ENCODE peak calls at places on chromosomes 12 and 14, in eight cellular contexts. G is stimulated activated CD8-positive, alpha-beta memory T cell treated with anti-CD3 and anti-CD28 coated beads, Interleukin-15, amount 100 ng/mL, for 1 hour; M is activated naive CD4-positive, alpha-beta T cell treated with anti-CD3 and anti-CD28 coated beads, Interleukin-2, amount 10 ng/mL, durations not matched to agents 7 days and 5 days; L is pulmonary artery endothelial cell; Z is NCI-H345; B is GM10248; I is uterus; F is MM.1S. W is an unnamed sample.

GRCh38 chr14:32940066-32940651 is 1.5 kb downstream of the NPAS3 start:
- DNase-seq in I (no peak), Z (peak), F (no peak), L (no peak), B (no peak), G (no peak), M (no peak), W (no peak)

GRCh38 chr12:98701166-98701565 is 56.1 kb downstream of the APAF1 start:
- DNase-seq in G (no peak), I (no peak), M (no peak), Z (no peak), F (no peak), B (no peak), L (no peak), W (no peak)

GRCh38 chr12:117155278-117156060 is 34.8 kb downstream of the FBXO21 start:
- DNase-seq in M (peak), G (peak), B (peak), Z (peak), L (no peak), I (peak), F (peak), W (peak)

GRCh38 chr12:94587266-94588241 is 62.8 kb downstream of the TMCC3 start:
- DNase-seq in L (peak), I (no peak), G (no peak), B (no peak), M (no peak), F (no peak), Z (no peak), W (no peak)

GRCh38 chr14:66281036-66281776 is 205.0 kb upstream of the CCDC196 start:
- DNase-seq in L (no peak), G (no peak), M (no peak), Z (no peak), I (peak), F (no peak), B (no peak), W (no peak)

GRCh38 chr12:43113616-43114015 is 438.4 kb downstream of the ADAMTS20 start:
- DNase-seq in F (no peak), B (no peak), Z (no peak), G (no peak), L (no peak), M (no peak), I (no peak), W (no peak)

GRCh38 chr14:75132374-75133086 is 5.7 kb upstream of the NEK9 start:
- DNase-seq in L (no peak), Z (peak), F (peak), B (peak), M (peak), I (peak), G (no peak), W (peak)

GRCh38 chr12:21144309-21144708 is 13.3 kb downstream of the SLCO1B1 start:
- DNase-seq in L (no peak), F (no peak), G (no peak), I (no peak), M (no peak), Z (no peak), B (no peak), W (no peak)

GRCh38 chr12:47273191-47273626 is 193.4 kb upstream of the AMIGO2 start:
- DNase-seq in L (no peak), G (no peak), M (no peak), B (no peak), I (no peak), Z (no peak), F (no peak), W (no peak)

GRCh38 chr14:52852810-52853521 is 61.6 kb upstream of the GNPNAT1 start:
- DNase-seq in L (no peak), F (no peak), M (no peak), G (no peak), B (no peak), I (no peak), Z (no peak), W (no peak)

GRCh38 chr12:38469689-38470088 is 153.1 kb downstream of the ALG10B start:
- DNase-seq in B (no peak), Z (no peak), F (no peak), M (no peak), G (no peak), L (no peak), I (no peak), W (no peak)

GRCh38 chr12:120162763-120163162 is 31.8 kb downstream of the GCN1 start:
- DNase-seq in G (no peak), I (no peak), M (no peak), Z (no peak), B (no peak), L (no peak), F (no peak), W (no peak)

GRCh38 chr14:96197969-96198368 is 6.7 kb upstream of the BDKRB2 start:
- DNase-seq in F (no peak), M (no peak), L (no peak), G (no peak), B (no peak), I (no peak), Z (no peak), W (no peak)

GRCh38 chr12:32305163-32305562 is 94.2 kb upstream of the FGD4 start:
- DNase-seq in F (peak), I (no peak), L (peak), M (no peak), B (no peak), G (no peak), Z (no peak), W (peak)

GRCh38 chr14:100376751-100377171 is 53.6 kb downstream of the SLC25A47 start:
- DNase-seq in M (no peak), G (no peak), B (no peak), I (no peak), Z (peak), F (no peak), L (peak), W (no peak)

GRCh38 chr14:96103560-96104460 is 64.6 kb downstream of the C14orf132 start:
- DNase-seq in L (no peak), I (no peak), M (no peak), G (no peak), Z (no peak), F (no peak), B (no peak), W (no peak)

GRCh38 chr12:132861558-132861957 is 25.8 kb downstream of the CHFR start:
- DNase-seq in B (no peak), Z (no peak), M (no peak), I (no peak), L (no peak), G (no peak), F (no peak), W (no peak)

GRCh38 chr12:108516511-108517275 is 1.6 kb downstream of the FICD start:
- DNase-seq in B (no peak), F (peak), G (no peak), I (no peak), Z (no peak), L (no peak), M (no peak), W (no peak)

GRCh38 chr12:98373019-98373554 is 142.3 kb upstream of the TMPO start:
- DNase-seq in L (peak), B (peak), Z (peak), G (no peak), I (no peak), F (peak), M (no peak), W (no peak)

GRCh38 chr14:98082833-98083232 is 1189.2 kb downstream of the BCL11B start:
- DNase-seq in M (no peak), B (no peak), Z (no peak), F (no peak), G (no peak), L (no peak), I (no peak), W (no peak)

GRCh38 chr14:100578552-100578951 is 8.7 kb downstream of the BEGAIN start:
- DNase-seq in Z (no peak), G (no peak), B (no peak), L (no peak), M (no peak), F (no peak), I (no peak), W (no peak)

GRCh38 chr12:29226621-29227020 is 77.5 kb downstream of the FAR2 start:
- DNase-seq in B (no peak), G (no peak), M (no peak), I (no peak), L (no peak), F (no peak), Z (no peak), W (no peak)

GRCh38 chr14:68283378-68284123 is 464.0 kb downstream of the RAD51B start:
- DNase-seq in L (no peak), M (peak), Z (no peak), B (peak), G (no peak), F (no peak), I (no peak), W (no peak)

GRCh38 chr12:55743131-55743921 is 404 bp downstream of the GDF11 start:
- DNase-seq in L (no peak), G (no peak), I (peak), B (peak), M (peak), Z (peak), F (peak), W (peak)

GRCh38 chr14:101032433-101032832 is 128.9 kb upstream of the RTL1 start:
- DNase-seq in I (peak), B (no peak), L (no peak), F (no peak), Z (no peak), M (peak), G (no peak), W (no peak)

GRCh38 chr12:65673732-65674131 is 150.6 kb upstream of the HMGA2 start:
- DNase-seq in G (no peak), F (no peak), I (no peak), L (no peak), B (no peak), Z (no peak), M (no peak), W (no peak)

GRCh38 chr12:6335451-6336078 is 6.3 kb downstream of the TNFRSF1A start:
- DNase-seq in G (peak), Z (no peak), I (peak), L (peak), F (peak), B (peak), M (peak), W (peak)

GRCh38 chr14:75123991-75124390 is 2.9 kb downstream of the NEK9 start:
- DNase-seq in L (peak), M (peak), Z (no peak), F (no peak), B (no peak), G (no peak), I (no peak), W (peak)

GRCh38 chr12:11202811-11203210 is 16.1 kb upstream of the TAS2R42 start:
- DNase-seq in I (no peak), G (no peak), L (no peak), M (no peak), Z (no peak), F (no peak), B (no peak), W (no peak)

GRCh38 chr12:130983328-130984017 is 29.8 kb downstream of the ADGRD1 start:
- DNase-seq in I (no peak), L (no peak), Z (no peak), F (no peak), G (no peak), B (no peak), M (no peak), W (no peak)

GRCh38 chr12:19482551-19483109 is 43.3 kb downstream of the AEBP2 start:
- DNase-seq in G (peak), L (no peak), Z (no peak), M (peak), I (no peak), B (peak), F (no peak), W (peak)

GRCh38 chr14:68147331-68147730 is 327.8 kb downstream of the RAD51B start:
- DNase-seq in I (no peak), G (no peak), B (no peak), Z (no peak), F (no peak), L (no peak), M (no peak), W (no peak)

GRCh38 chr14:51807355-51807754 is 53.1 kb upstream of the GNG2 start:
- DNase-seq in Z (no peak), F (no peak), M (no peak), B (no peak), L (no peak), I (peak), G (no peak), W (no peak)

GRCh38 chr12:46373303-46374182 is 970 bp upstream of the SLC38A2 start:
- DNase-seq in Z (no peak), G (peak), B (peak), F (peak), M (peak), L (no peak), I (peak), W (no peak)

GRCh38 chr12:34392741-34393085 is 370.4 kb downstream of the ALG10 start:
- DNase-seq in I (no peak), Z (no peak), F (no peak), L (no peak), M (peak), B (no peak), G (no peak), W (no peak)

GRCh38 chr14:76045773-76046172 is 60.2 kb downstream of the IFT43 start:
- DNase-seq in G (no peak), Z (no peak), B (no peak), I (no peak), L (no peak), F (peak), M (no peak), W (no peak)

GRCh38 chr14:66649515-66649914 is 141.6 kb downstream of the GPHN start:
- DNase-seq in Z (peak), M (no peak), B (peak), G (no peak), L (no peak), F (no peak), I (no peak), W (no peak)

GRCh38 chr14:31188744-31189143 is 18.8 kb downstream of the HECTD1 start:
- DNase-seq in B (no peak), F (no peak), I (no peak), L (no peak), G (no peak), M (no peak), Z (no peak), W (no peak)

W was measured in activated CD4-positive, alpha-beta T cell treated with anti-CD3 and anti-CD28 coated beads for 24 hours.